ENCODE peak calls at places on chromosomes 5 and 9, in five cellular contexts. One of them, this sample, is unnamed.

GRCh38 chr5:123763201-123763600 is 251.2 kb downstream of the CSNK1G3 start:
- DNase-seq in H1: no peak
- DNase-seq in tibial nerve: no peak
- DNase-seq in adrenal gland: no peak
- DNase-seq in A549: no peak
- DNase-seq in this sample: no peak

GRCh38 chr5:179400020-179400419 is 54.8 kb upstream of the ADAMTS2 start:
- DNase-seq in H1: peak; percentile 37
- DNase-seq in tibial nerve: no peak
- DNase-seq in adrenal gland: no peak
- DNase-seq in A549: no peak
- DNase-seq in this sample: no peak

GRCh38 chr9:126093771-126094170 is 232.9 kb upstream of the MVB12B start:
- DNase-seq in H1: no peak
- DNase-seq in tibial nerve: no peak
- DNase-seq in adrenal gland: no peak
- DNase-seq in A549: no peak
- DNase-seq in this sample: no peak

GRCh38 chr9:93207326-93207814 is 23.4 kb downstream of the WNK2 start:
- DNase-seq in H1: no peak
- DNase-seq in tibial nerve: peak; percentile 35
- DNase-seq in adrenal gland: peak; percentile 34
- DNase-seq in A549: no peak
- DNase-seq in this sample: no peak

GRCh38 chr9:93902780-93903655 is 52.1 kb downstream of the BARX1 start:
- DNase-seq in H1: no peak
- DNase-seq in tibial nerve: no peak
- DNase-seq in adrenal gland: peak; percentile 3
- DNase-seq in A549: no peak
- DNase-seq in this sample: peak; percentile 6

GRCh38 chr5:63240063-63240755 is 661.6 kb downstream of the LRRC70 start:
- DNase-seq in H1: no peak
- DNase-seq in tibial nerve: no peak
- DNase-seq in adrenal gland: no peak
- DNase-seq in A549: no peak
- DNase-seq in this sample: no peak

GRCh38 chr5:167814828-167815227 is 476.6 kb upstream of the WWC1 start:
- DNase-seq in H1: no peak
- DNase-seq in tibial nerve: no peak
- DNase-seq in adrenal gland: no peak
- DNase-seq in A549: no peak
- DNase-seq in this sample: no peak

GRCh38 chr5:82058710-82059109 is 86.9 kb downstream of the ATG10 start:
- DNase-seq in H1: no peak
- DNase-seq in tibial nerve: no peak
- DNase-seq in adrenal gland: no peak
- DNase-seq in A549: no peak
- DNase-seq in this sample: no peak

GRCh38 chr5:453725-454481 is 10.9 kb downstream of the EXOC3 start:
- DNase-seq in H1: no peak
- DNase-seq in tibial nerve: no peak
- DNase-seq in adrenal gland: peak; percentile 8
- DNase-seq in A549: no peak
- DNase-seq in this sample: peak; percentile 13

GRCh38 chr9:138115506-138115905 is 237.9 kb downstream of the CACNA1B start:
- DNase-seq in H1: no peak
- DNase-seq in tibial nerve: no peak
- DNase-seq in adrenal gland: no peak
- DNase-seq in A549: no peak
- DNase-seq in this sample: no peak

GRCh38 chr5:57504357-57504756 is 21.7 kb upstream of the ACTBL2 start:
- DNase-seq in H1: no peak
- DNase-seq in tibial nerve: no peak
- DNase-seq in adrenal gland: no peak
- DNase-seq in A549: peak; percentile 4
- DNase-seq in this sample: no peak
- TF ChIP-seq POLR2A in H1: no peak
- TF ChIP-seq POLR2A in tibial nerve: no peak
- TF ChIP-seq POLR2A in adrenal gland: no peak
- TF ChIP-seq POLR2A in A549: no peak
- TF ChIP-seq POLR2A in this sample: no peak

GRCh38 chr5:115169392-115170127 is at the start of gene TRIM36:
- DNase-seq in H1: peak; percentile 99
- DNase-seq in tibial nerve: peak; percentile 83
- DNase-seq in adrenal gland: peak; percentile 95
- DNase-seq in A549: peak; percentile 94
- DNase-seq in this sample: peak; percentile 97
- TF ChIP-seq CTCF in H1: peak; percentile 24
- TF ChIP-seq CTCF in tibial nerve: peak; percentile 15
- TF ChIP-seq CTCF in adrenal gland: peak; percentile 12
- TF ChIP-seq CTCF in A549: no peak
- TF ChIP-seq CTCF in this sample: no peak

DNA sequence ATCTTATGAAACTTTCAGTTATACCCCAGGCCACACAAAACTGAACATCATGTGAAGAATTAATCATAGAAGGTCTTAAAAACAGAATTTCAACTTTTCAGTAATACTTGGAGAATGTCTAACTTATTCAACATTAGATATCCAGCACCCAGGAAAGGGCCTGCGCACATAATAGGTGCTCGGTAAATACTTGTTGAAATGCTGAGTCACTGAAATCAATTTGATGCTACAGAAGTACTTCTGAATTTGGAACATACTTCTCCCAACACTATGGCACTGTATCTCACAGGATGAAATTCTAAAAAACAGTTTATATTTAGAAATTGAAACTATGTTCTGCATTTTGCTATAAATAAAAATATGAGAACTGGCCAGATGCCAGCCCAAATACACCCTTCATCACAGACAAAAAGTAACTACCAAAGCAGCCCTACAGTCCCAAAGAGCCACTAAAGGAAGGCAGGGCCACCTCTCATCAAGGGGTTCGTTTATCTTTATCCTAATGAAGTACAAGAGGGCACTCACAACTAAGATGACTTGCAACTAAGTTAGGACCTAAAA is 26.5 kb downstream of the MRPS27 start:
- DNase-seq in H1: no peak
- DNase-seq in tibial nerve: no peak
- DNase-seq in adrenal gland: no peak
- DNase-seq in A549: no peak
- DNase-seq in this sample: no peak
- H3K27ac ChIP-seq in H1: no peak overlapping the region
- H3K27ac ChIP-seq in tibial nerve: no peak overlapping the region
- H3K27ac ChIP-seq in adrenal gland: no peak overlapping the region
- H3K27ac ChIP-seq in A549: peak overlapping the region; percentile 73
- H3K27ac ChIP-seq in this sample: no peak overlapping the region

DNA sequence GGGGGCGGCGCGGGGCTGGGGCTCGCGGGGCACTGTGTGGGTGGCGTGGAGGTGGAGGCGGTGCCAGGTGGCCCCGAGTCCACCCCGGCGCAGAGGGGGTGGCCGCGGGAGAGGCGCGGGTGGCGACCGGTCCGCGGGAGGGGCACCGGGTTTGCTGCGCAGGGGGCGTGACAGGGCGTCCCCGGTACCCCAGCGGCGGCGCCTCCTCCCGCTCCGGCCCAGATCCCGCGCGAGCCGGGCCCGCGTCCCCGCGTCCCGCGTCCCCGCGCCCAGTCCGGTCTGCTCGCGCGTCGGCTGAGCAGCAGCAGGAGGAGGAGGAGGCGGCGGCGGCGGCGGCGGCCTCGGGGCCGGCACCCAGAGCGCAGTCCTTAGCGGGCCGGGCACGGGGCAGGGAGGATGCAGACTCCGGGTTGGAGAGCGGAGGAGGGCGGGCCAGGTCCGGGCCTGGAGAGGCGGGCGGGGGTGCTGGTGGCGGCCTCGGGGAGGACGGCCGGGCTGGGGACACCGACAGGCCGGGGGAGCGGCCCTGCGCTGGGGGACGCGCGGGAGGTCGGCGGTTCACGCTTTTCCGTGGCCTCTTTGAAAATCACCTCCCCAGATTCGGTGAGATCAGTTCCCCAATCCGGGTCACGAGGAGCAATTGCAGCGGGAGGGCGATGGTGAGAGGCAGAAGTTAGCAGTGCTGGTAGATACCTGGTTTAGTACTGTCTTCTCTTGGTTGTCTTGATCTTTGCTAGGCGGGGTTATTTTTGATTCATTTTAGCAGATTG is 1.6 kb downstream of the TRIO start:
- DNase-seq in H1: peak; percentile 74
- DNase-seq in tibial nerve: peak; percentile 18
- DNase-seq in adrenal gland: peak; percentile 76
- DNase-seq in A549: peak; percentile 81
- DNase-seq in this sample: peak; percentile 69
- TF ChIP-seq POLR2A in H1: no peak
- TF ChIP-seq POLR2A in tibial nerve: peak; percentile 22
- TF ChIP-seq POLR2A in adrenal gland: peak; percentile 35
- TF ChIP-seq POLR2A in A549: no peak
- TF ChIP-seq POLR2A in this sample: peak; percentile 70